ENCODE peak calls at places on chromosome 5, in five cellular contexts. R, S, O, J and E are unnamed samples.

GRCh38 chr5:61461412-61461811 is 129.4 kb downstream of the ZSWIM6 start:
- DNase-seq in O (no peak), S (no peak), R (no peak), J (no peak), E (no peak)

GRCh38 chr5:32539981-32540380 is 45.4 kb upstream of the SUB1 start:
- DNase-seq in R (no peak), S (no peak), J (no peak), O (no peak), E (no peak)

GRCh38 chr5:43661102-43661501 is 58.1 kb downstream of the NNT start:
- DNase-seq in J (peak), O (peak), R (no peak), S (peak), E (peak)

GRCh38 chr5:35857606-35858205 is 1.0 kb downstream of the IL7R start:
- DNase-seq in S (peak), J (no peak), O (no peak), R (no peak), E (peak)

GRCh38 chr5:51378415-51378777 is 4.9 kb upstream of the ISL1 start:
- DNase-seq in O (no peak), S (no peak), R (no peak), J (peak), E (no peak)

GRCh38 chr5:40428129-40428528 is 251.6 kb upstream of the PTGER4 start:
- DNase-seq in J (no peak), S (no peak), R (no peak), O (peak), E (peak)

GRCh38 chr5:107272954-107273353 is 397.8 kb downstream of the EFNA5 start:
- DNase-seq in O (no peak), J (no peak), R (no peak), S (no peak), E (no peak)

GRCh38 chr5:179166886-179167841 is 107.0 kb downstream of the ZNF354C start:
- DNase-seq in O (peak), S (no peak), J (peak), R (peak), E (peak)

GRCh38 chr5:148012806-148013205 is 51.0 kb upstream of the SPINK5 start:
- DNase-seq in O (no peak), R (no peak), J (no peak), S (no peak), E (no peak)

GRCh38 chr5:1651971-1652872 is 128.5 kb upstream of the LPCAT1 start:
- DNase-seq in O (no peak), J (no peak), S (no peak), R (no peak), E (no peak)

GRCh38 chr5:59007460-59008063 is 424.7 kb downstream of the RAB3C start:
- DNase-seq in S (peak), J (peak), O (no peak), R (no peak), E (peak)

GRCh38 chr5:75566710-75567309 is 44.4 kb upstream of the ANKDD1B start:
- DNase-seq in R (peak), O (peak), S (peak), J (no peak), E (peak)

GRCh38 chr5:64690417-64691151 is at the start of gene SHISAL2B:
- DNase-seq in J (peak), O (no peak), S (no peak), R (peak), E (peak)

DNA sequence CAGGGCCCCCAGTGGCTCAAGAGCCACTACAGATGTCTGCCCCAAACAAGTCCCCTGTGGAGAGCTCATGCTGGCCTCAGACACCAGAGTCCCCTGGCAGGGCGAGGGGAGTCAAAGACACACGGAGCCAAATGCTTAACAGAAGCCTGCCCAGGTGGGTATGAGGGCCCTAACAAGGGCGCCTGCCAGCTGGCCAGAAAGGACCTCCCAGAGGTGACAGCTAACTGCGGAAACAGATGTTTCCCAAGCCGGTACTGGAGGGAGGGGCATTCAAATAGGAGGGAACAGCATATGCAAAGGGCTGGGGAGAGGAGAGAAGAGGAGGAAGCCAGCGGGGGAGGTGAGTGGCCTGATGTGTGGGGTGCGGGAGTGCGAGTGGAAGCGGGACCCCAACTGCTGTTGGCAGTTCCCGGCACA is 933 bp downstream of the MXD3 start:
- DNase-seq in R (peak), S (no peak), J (no peak), O (no peak), E (peak)
- H3K4me3 ChIP-seq in R (peak), S (peak), J (peak), O (peak), E (peak)

GRCh38 chr5:175690586-175690985 is 32.7 kb downstream of the HRH2 start:
- DNase-seq in R (no peak), J (no peak), S (no peak), O (no peak), E (no peak)

GRCh38 chr5:175688352-175689146 is 30.7 kb downstream of the HRH2 start:
- DNase-seq in J (no peak), O (no peak), S (no peak), R (no peak), E (no peak)

GRCh38 chr5:175689147-175689991 is 31.5 kb downstream of the HRH2 start:
- DNase-seq in J (no peak), O (peak), R (no peak), S (no peak), E (no peak)

GRCh38 chr5:175691761-175692160 is 33.9 kb downstream of the HRH2 start:
- DNase-seq in O (no peak), J (no peak), S (no peak), R (no peak), E (no peak)

GRCh38 chr5:175690025-175690424 is 32.2 kb downstream of the HRH2 start:
- DNase-seq in R (no peak), J (no peak), O (no peak), S (no peak), E (no peak)
- TF ChIP-seq CTCF in R (no peak), J (no peak), O (no peak), S (no peak), E (no peak)

GRCh38 chr5:177553671-177554429 is 513 bp downstream of the FAM193B start:
- DNase-seq in O (no peak), R (peak), J (peak), S (no peak), E (peak)

GRCh38 chr5:177554474-177555111 is at the start of gene FAM193B:
- DNase-seq in O (peak), J (peak), R (peak), S (peak), E (peak)

GRCh38 chr5:177555665-177556064 is 1.3 kb upstream of the FAM193B start:
- DNase-seq in O (no peak), S (no peak), J (no peak), R (no peak), E (no peak)

GRCh38 chr5:177557041-177557647 is 2.8 kb upstream of the FAM193B start:
- DNase-seq in R (no peak), S (no peak), O (no peak), J (no peak), E (no peak)

GRCh38 chr5:177555228-177555627 is 865 bp upstream of the FAM193B start:
- DNase-seq in R (no peak), S (no peak), O (no peak), J (no peak), E (no peak)
- H3K4me3 ChIP-seq in R (no peak), S (peak), O (no peak), J (peak), E (no peak)

GRCh38 chr5:126801992-126802294 is 25.0 kb downstream of the LMNB1 start:
- DNase-seq in S (peak), R (no peak), O (peak), J (peak), E (peak)
- TF ChIP-seq CTCF in S (peak), R (peak), O (peak), J (peak), E (peak)

DNA sequence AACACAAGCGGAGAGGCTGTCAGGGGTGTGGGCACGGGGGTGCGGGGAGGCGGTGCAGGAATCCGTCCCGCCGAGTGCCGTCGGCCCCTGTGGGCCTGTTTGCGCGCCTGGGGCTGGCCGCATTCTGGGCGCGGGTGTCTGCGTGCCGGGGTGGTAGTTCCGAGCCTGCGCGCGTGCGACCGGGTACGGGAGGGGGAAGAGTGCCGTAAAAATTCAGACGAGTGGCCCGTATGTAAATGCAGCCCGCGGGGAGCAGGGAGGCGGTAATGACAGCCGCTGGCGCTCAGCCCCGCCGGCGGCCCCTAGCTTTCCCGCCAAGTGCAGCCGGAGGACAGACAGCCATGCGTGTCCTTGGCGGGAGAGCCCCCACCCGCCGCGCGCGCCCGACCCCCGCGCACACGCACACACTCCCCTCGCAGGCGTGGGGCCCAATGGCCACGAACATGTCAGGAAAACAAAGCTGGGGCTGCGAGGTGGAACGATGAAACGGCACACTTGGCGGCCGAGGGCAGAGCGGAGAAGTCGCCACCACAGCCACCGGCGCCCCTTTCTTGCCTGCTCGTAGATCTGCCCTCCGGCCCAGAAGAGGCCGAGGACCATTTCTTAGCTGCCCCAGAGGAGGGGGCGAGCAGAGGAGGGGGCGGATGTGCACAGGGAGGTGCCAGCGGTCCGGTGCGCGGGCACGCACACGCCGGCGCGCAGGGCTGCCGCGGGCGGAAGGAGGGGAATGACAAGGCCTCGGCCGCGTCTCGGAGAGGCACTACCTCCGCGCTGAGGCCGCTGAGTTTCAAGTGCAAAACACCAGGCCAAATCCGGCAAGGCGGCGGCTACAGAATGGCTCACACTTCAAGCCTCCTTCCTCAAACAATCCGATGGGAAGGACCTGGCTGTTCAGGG is 208.5 kb downstream of the MEF2C start:
- DNase-seq in R (peak), S (no peak), O (no peak), J (no peak), E (peak)
- H3K4me3 ChIP-seq in R (peak), S (peak), O (peak), J (peak), E (peak)

GRCh38 chr5:177444106-177445051 is 2.2 kb upstream of the PRR7 start:
- DNase-seq in S (no peak), J (no peak), R (peak), O (no peak), E (no peak)
- TF ChIP-seq CTCF in S (no peak), J (no peak), R (no peak), O (no peak), E (no peak)